ENCODE peak calls at places on chromosomes 5 and 9, in nine cellular contexts. P is NCI-H1105; G is stimulated activated CD8-positive, alpha-beta memory T cell treated with anti-CD3 and anti-CD28 coated beads, Interleukin-2, amount 100 ng/mL, for 48 hours; S is skeletal muscle cell; J is T-cell; Q is stimulated activated CD4-positive, alpha-beta T cell treated with anti-CD3 and anti-CD28 coated beads, Interleukin-12 subunit alpha, Interleukin-12 subunit beta, amount 100 ng/mL, for 4 hours; O is hepatic stellate cell; D is erythroblast; R is left ventricle myocardium superior. Z is an unnamed sample.

GRCh38 chr5:51433052-51433710 is 49.9 kb downstream of the ISL1 start:
- DNase-seq in G (no peak), Q (no peak), J (no peak), P (no peak), R (no peak), S (no peak), O (no peak), D (no peak), Z (no peak)

GRCh38 chr5:95941756-95942155 is 19.9 kb downstream of the ELL2 start:
- DNase-seq in R (no peak), G (no peak), J (no peak), Q (no peak), S (no peak), O (no peak), P (no peak), D (no peak), Z (no peak)

GRCh38 chr5:2756211-2756746 is 4.8 kb upstream of the IRX2 start:
- DNase-seq in P (no peak), Q (no peak), S (no peak), O (no peak), D (no peak), G (no peak), R (no peak), J (no peak), Z (no peak)

GRCh38 chr5:154058055-154059038 is 19.6 kb downstream of the MFAP3 start:
- DNase-seq in Q (no peak), O (no peak), J (no peak), R (no peak), G (no peak), S (no peak), P (peak; percentile 66), D (no peak), Z (no peak)

GRCh38 chr5:139246394-139246793 is 47.1 kb upstream of the MATR3 start:
- DNase-seq in Q (peak; percentile 52), G (peak; percentile 49), R (no peak), P (no peak), D (no peak), O (peak; percentile 70), J (no peak), S (peak; percentile 14), Z (no peak)

GRCh38 chr9:127970401-127971313 is 10.1 kb downstream of the EEIG1 start:
- DNase-seq in Q (peak; percentile 51), S (no peak), R (peak; percentile 11), G (no peak), P (no peak), D (no peak), J (peak; percentile 58), O (no peak), Z (no peak)

GRCh38 chr5:125298711-125299379 is 552.4 kb upstream of the ZNF608 start:
- DNase-seq in P (no peak), S (no peak), G (no peak), O (no peak), R (no peak), J (no peak), Q (no peak), D (no peak), Z (no peak)

GRCh38 chr9:135022191-135022870 is 65.1 kb upstream of the OLFM1 start:
- DNase-seq in S (no peak), D (no peak), Q (no peak), G (no peak), O (no peak), J (no peak), P (no peak), R (no peak), Z (no peak)

GRCh38 chr9:10612649-10613398 is at the start of gene PTPRD:
- DNase-seq in G (peak; percentile 3), R (no peak), O (peak; percentile 30), D (peak; percentile 20), P (peak; percentile 73), S (no peak), Q (no peak), J (no peak), Z (no peak)

GRCh38 chr5:28301676-28302075 is 1263.3 kb upstream of the CDH9 start:
- DNase-seq in D (no peak), O (no peak), P (no peak), Q (no peak), R (no peak), J (no peak), G (no peak), S (peak; percentile 87), Z (no peak)

GRCh38 chr5:157657516-157657915 is 5.3 kb upstream of the SOX30 start:
- DNase-seq in G (no peak), Q (no peak), O (no peak), P (no peak), D (no peak), R (no peak), S (no peak), J (no peak), Z (no peak)

GRCh38 chr5:120740989-120741388 is 276.9 kb downstream of the PRR16 start:
- DNase-seq in D (no peak), J (no peak), O (no peak), Q (no peak), P (no peak), R (no peak), G (no peak), S (no peak), Z (no peak)

GRCh38 chr5:161414896-161415295 is 131.6 kb downstream of the GABRB2 start:
- DNase-seq in R (no peak), D (no peak), O (no peak), G (no peak), Q (no peak), J (no peak), S (no peak), P (no peak), Z (no peak)

GRCh38 chr5:140148508-140148907 is 22.8 kb downstream of the IGIP start:
- DNase-seq in R (no peak), J (no peak), Q (no peak), P (no peak), O (peak; percentile 65), G (no peak), D (no peak), S (no peak), Z (no peak)

GRCh38 chr5:60435808-60436207 is 264.2 kb downstream of the DEPDC1B start:
- DNase-seq in S (no peak), Q (no peak), G (no peak), P (no peak), D (no peak), O (no peak), R (no peak), J (no peak), Z (no peak)

GRCh38 chr5:177472460-177473441 is 683 bp downstream of the DBN1 start:
- DNase-seq in D (no peak), S (no peak), Q (peak; percentile 50), J (peak; percentile 44), R (peak; percentile 57), O (peak; percentile 69), G (peak; percentile 74), P (peak; percentile 38), Z (no peak)

GRCh38 chr5:150399158-150400019 is 13.3 kb downstream of the CD74 start:
- DNase-seq in Q (no peak), D (no peak), P (no peak), R (peak; percentile 9), J (no peak), S (no peak), G (no peak), O (peak; percentile 89), Z (no peak)

GRCh38 chr9:128505414-128505765 is 871 bp downstream of the GLE1 start:
- DNase-seq in J (no peak), O (peak; percentile 43), Q (no peak), D (no peak), R (no peak), G (no peak), S (peak; percentile 4), P (no peak), Z (no peak)

GRCh38 chr5:157915638-157916037 is 56.7 kb upstream of the CLINT1 start:
- DNase-seq in R (peak; percentile 93), Q (no peak), P (peak; percentile 81), S (peak; percentile 26), G (no peak), D (no peak), J (no peak), O (no peak), Z (peak; percentile 34)